ENCODE peak calls at places on chromosomes 5 and 9, in six cellular contexts. E, Q, X, I, O and A are unnamed samples.

GRCh38 chr5:40906351-40906751 is 2.9 kb upstream of the C7 start:
- DNase-seq in O (no peak), I (no peak), Q (no peak), E (no peak), X (no peak), A (peak; percentile 40)

GRCh38 chr9:34218452-34218851 is 39.6 kb downstream of the UBAP1 start:
- DNase-seq in Q (no peak), O (peak; percentile 49), E (no peak), I (peak; percentile 64), X (no peak), A (no peak)

GRCh38 chr5:171907731-171908343 is 98.6 kb downstream of the FBXW11 start:
- DNase-seq in E (no peak), X (no peak), I (peak; percentile 74), Q (no peak), O (peak; percentile 64), A (peak; percentile 75)

GRCh38 chr5:89105836-89106235 is 222.9 kb upstream of the MEF2C start:
- DNase-seq in O (no peak), Q (no peak), X (no peak), I (no peak), E (no peak), A (no peak)

GRCh38 chr9:136085815-136086212 is 9.3 kb downstream of the NACC2 start:
- DNase-seq in I (no peak), E (peak; percentile 83), Q (peak; percentile 91), X (peak; percentile 78), O (no peak), A (peak; percentile 61)

GRCh38 chr9:135085830-135086546 is 1.5 kb upstream of the OLFM1 start:
- DNase-seq in E (peak; percentile 82), O (peak; percentile 72), X (peak; percentile 80), I (peak; percentile 86), Q (peak; percentile 92), A (peak; percentile 36)

GRCh38 chr9:132609829-132610228 is 27.4 kb downstream of the BARHL1 start:
- DNase-seq in E (no peak), Q (no peak), O (no peak), X (no peak), I (peak; percentile 96), A (no peak)

GRCh38 chr9:125462766-125463384 is 201.2 kb downstream of the GAPVD1 start:
- DNase-seq in O (no peak), E (no peak), X (no peak), Q (no peak), I (no peak), A (peak; percentile 62)

GRCh38 chr9:107039546-107039945 is 176.6 kb downstream of the ZNF462 start:
- DNase-seq in O (no peak), Q (no peak), X (no peak), I (peak; percentile 51), E (no peak), A (no peak)

GRCh38 chr5:68074048-68074632 is 141.4 kb upstream of the PIK3R1 start:
- DNase-seq in I (no peak), E (no peak), O (no peak), X (no peak), Q (no peak), A (peak; percentile 81)

GRCh38 chr5:53173083-53173482 is 63.5 kb upstream of the MOCS2 start:
- DNase-seq in X (no peak), Q (no peak), O (no peak), I (peak; percentile 20), E (no peak), A (peak; percentile 2)

GRCh38 chr5:116478461-116478860 is 96.2 kb downstream of the SEMA6A start:
- DNase-seq in X (no peak), O (no peak), E (no peak), I (no peak), Q (no peak), A (no peak)

GRCh38 chr5:139951296-139951924 is 91.7 kb downstream of the NRG2 start:
- DNase-seq in Q (peak; percentile 19), I (no peak), E (no peak), O (no peak), X (no peak), A (no peak)

GRCh38 chr5:135120951-135121350 is 86.9 kb upstream of the PITX1 start:
- DNase-seq in I (no peak), O (no peak), E (peak; percentile 44), Q (peak; percentile 51), X (no peak), A (no peak)

GRCh38 chr5:75603421-75603820 is 7.8 kb upstream of the ANKDD1B start:
- DNase-seq in I (peak; percentile 12), O (no peak), Q (no peak), E (no peak), X (no peak), A (no peak)

GRCh38 chr5:167970002-167970401 is 321.4 kb upstream of the WWC1 start:
- DNase-seq in I (peak; percentile 75), O (no peak), Q (no peak), X (no peak), E (no peak), A (no peak)

GRCh38 chr5:78467140-78467539 is 106.7 kb downstream of the SCAMP1 start:
- DNase-seq in O (no peak), E (no peak), X (no peak), Q (no peak), I (no peak), A (peak; percentile 66)

GRCh38 chr9:5622019-5622418 is 6.9 kb upstream of the RIC1 start:
- DNase-seq in O (peak; percentile 25), X (no peak), Q (no peak), E (no peak), I (peak; percentile 91), A (no peak)

GRCh38 chr9:79257671-79258410 is 313.9 kb upstream of the TLE4 start:
- DNase-seq in I (no peak), X (no peak), E (no peak), O (no peak), Q (no peak), A (no peak)

GRCh38 chr5:11903614-11904269 is 504 bp downstream of the CTNND2 start:
- DNase-seq in O (peak; percentile 23), E (peak; percentile 82), I (peak; percentile 22), Q (peak; percentile 56), X (peak; percentile 21), A (no peak)

GRCh38 chr5:88480766-88481499 is 212.3 kb upstream of the TMEM161B start:
- DNase-seq in X (no peak), O (no peak), I (peak; percentile 15), E (no peak), Q (no peak), A (no peak)

GRCh38 chr5:96664669-96665068 is 2.5 kb downstream of the CAST start:
- DNase-seq in X (no peak), O (no peak), Q (no peak), I (no peak), E (no peak), A (peak; percentile 77)

GRCh38 chr5:91178461-91178860 is 204.7 kb downstream of the ARRDC3 start:
- DNase-seq in Q (no peak), I (peak; percentile 66), X (no peak), E (no peak), O (no peak), A (no peak)

GRCh38 chr9:38176256-38176655 is 107.2 kb upstream of the SHB start:
- DNase-seq in I (no peak), Q (no peak), E (no peak), X (no peak), O (peak; percentile 27), A (no peak)

GRCh38 chr5:44565872-44566271 is 176.7 kb upstream of the FGF10 start:
- DNase-seq in O (no peak), I (peak; percentile 26), X (no peak), E (no peak), Q (no peak), A (no peak)

GRCh38 chr9:33884856-33885701 is 68.1 kb downstream of the UBE2R2 start:
- DNase-seq in X (no peak), I (peak; percentile 28), E (no peak), Q (no peak), O (no peak), A (no peak)

GRCh38 chr5:178832618-178833201 is 27.0 kb upstream of the ZNF354B start:
- DNase-seq in Q (no peak), I (no peak), X (no peak), O (no peak), E (no peak), A (no peak)

GRCh38 chr9:4579011-4579410 is 83.1 kb upstream of the PLPP6 start:
- DNase-seq in I (peak; percentile 36), O (no peak), Q (no peak), E (no peak), X (no peak), A (no peak)

GRCh38 chr9:124906966-124907365 is 33.9 kb downstream of the GOLGA1 start:
- DNase-seq in E (no peak), I (no peak), O (no peak), Q (no peak), X (no peak), A (peak; percentile 41)

GRCh38 chr5:145553177-145553576 is 282.0 kb downstream of the PRELID2 start:
- DNase-seq in I (no peak), X (no peak), Q (no peak), O (no peak), E (no peak), A (no peak)

GRCh38 chr5:124790261-124790894 is 43.9 kb upstream of the ZNF608 start:
- DNase-seq in I (peak; percentile 62), O (peak; percentile 46), Q (no peak), E (no peak), X (no peak), A (peak; percentile 62)
- H3K27ac ChIP-seq in I (no peak overlapping the region), O (peak overlapping the region; percentile 70), Q (no peak overlapping the region), E (no peak overlapping the region), X (no peak overlapping the region), A (peak overlapping the region; percentile 41)

GRCh38 chr5:132081458-132081857 is 7.9 kb downstream of the CSF2 start:
- DNase-seq in O (no peak), Q (no peak), X (no peak), E (peak; percentile 59), I (no peak), A (no peak)
- H3K4me1 ChIP-seq in O (peaks cover 6% of the 10 kb centered on the region), Q (peaks cover 4% of the 10 kb centered on the region), X (peaks cover 7% of the 10 kb centered on the region), E (no peaks in the 10 kb centered on the region), I (peaks cover 14% of the 10 kb centered on the region), A (peaks cover 4% of the 10 kb centered on the region)

GRCh38 chr5:173721259-173722232 is 105.1 kb upstream of the BOD1 start:
- DNase-seq in O (no peak), Q (no peak), I (no peak), E (no peak), X (no peak), A (no peak)
- H3K27ac ChIP-seq in O (peak overlapping the region; percentile 81), Q (no peak overlapping the region), I (no peak overlapping the region), E (no peak overlapping the region), X (no peak overlapping the region), A (no peak overlapping the region)

DNA sequence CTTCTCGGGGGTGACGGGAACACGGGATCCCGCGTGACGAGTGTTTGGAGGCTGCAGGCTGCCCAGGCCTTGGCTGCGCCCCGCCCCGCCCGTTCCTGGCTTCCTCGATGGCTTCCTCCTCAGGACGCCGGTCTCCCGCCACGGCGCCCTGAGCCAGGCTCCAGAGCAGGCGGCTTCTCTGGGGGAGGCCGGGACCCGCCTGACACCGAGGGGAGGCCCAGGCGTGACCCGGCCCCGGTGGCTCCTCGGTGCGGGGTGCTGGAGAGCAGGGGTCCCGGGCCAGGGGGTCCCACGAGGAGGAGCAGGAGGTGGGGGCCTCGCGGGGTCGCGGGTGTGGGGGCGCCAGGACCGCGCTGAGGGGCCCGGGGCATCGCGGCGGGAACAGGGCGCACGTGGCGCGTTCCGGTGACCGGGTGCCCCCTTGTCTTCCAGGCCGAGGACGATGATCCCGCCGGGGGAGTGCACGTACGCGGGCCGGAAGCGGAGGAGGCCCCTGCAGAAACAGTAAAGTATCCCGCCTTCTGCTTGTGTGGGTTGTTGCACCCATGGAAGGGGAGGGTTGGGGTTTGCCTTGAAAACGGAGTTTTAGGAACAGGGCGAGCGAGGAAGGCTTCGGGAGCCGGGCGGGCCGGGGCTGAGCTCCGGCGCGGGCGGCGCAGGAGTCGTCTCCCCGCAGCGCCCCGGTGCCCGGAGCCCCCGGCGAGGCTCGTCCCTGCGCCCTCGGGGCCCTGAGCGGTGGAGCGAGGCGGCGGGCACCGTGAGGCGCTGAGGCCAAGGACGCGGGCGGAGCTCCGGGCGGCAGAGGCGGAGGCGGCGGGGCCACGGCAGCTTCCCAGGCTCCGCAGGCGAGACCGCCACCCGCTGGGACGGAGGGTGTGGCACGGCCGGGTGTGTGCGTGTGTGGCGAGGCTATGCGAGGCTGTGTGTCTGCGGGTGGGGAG is 22.2 kb downstream of the AHRR start:
- DNase-seq in X (peak; percentile 68), O (peak; percentile 62), E (no peak), Q (peak; percentile 84), I (peak; percentile 94), A (peak; percentile 46)
- H3K4me1 ChIP-seq in X (peaks cover 5% of the 10 kb centered on the region), O (peaks cover 3% of the 10 kb centered on the region), E (no peaks in the 10 kb centered on the region), Q (no peaks in the 10 kb centered on the region), I (no peaks in the 10 kb centered on the region), A (no peaks in the 10 kb centered on the region)